ENCODE peak calls at places on chromosomes 5 and 9, in eight cellular contexts. Y is right cardiac atrium; T is neural progenitor cell; N is breast epithelium; U is uterus; Z is left ventricle myocardium inferior; L is CD4-positive, alpha-beta memory T cell; X is left lung. Q is an unnamed sample.

GRCh38 chr5:88727705-88728313 is 155.2 kb downstream of the MEF2C start:
- DNase-seq in U (no peak), Y (no peak), L (no peak), X (no peak), N (no peak), T (peak; percentile 39), Z (no peak), Q (no peak)

GRCh38 chr5:50406874-50407273 is 34.2 kb downstream of the EMB start:
- DNase-seq in L (no peak), U (no peak), Z (no peak), N (no peak), Y (no peak), X (no peak), T (no peak), Q (no peak)

GRCh38 chr9:110476251-110476650 is 103.3 kb downstream of the SVEP1 start:
- DNase-seq in T (peak; percentile 41), N (no peak), X (no peak), Z (no peak), U (no peak), Y (no peak), L (no peak), Q (no peak)

GRCh38 chr9:112487008-112487798 is 576 bp downstream of the KIAA1958 start:
- DNase-seq in L (peak; percentile 35), T (peak; percentile 87), U (peak; percentile 53), X (peak; percentile 92), Y (peak; percentile 83), N (peak; percentile 64), Z (peak; percentile 60), Q (peak; percentile 58)

GRCh38 chr5:8828596-8829321 is 717.1 kb downstream of the SEMA5A start:
- DNase-seq in X (no peak), Z (no peak), L (no peak), U (no peak), T (no peak), Y (no peak), N (no peak), Q (no peak)

GRCh38 chr5:177220576-177220975 is 82.9 kb downstream of the RAB24 start:
- DNase-seq in N (no peak), U (no peak), T (no peak), X (no peak), L (no peak), Z (no peak), Y (no peak), Q (no peak)

GRCh38 chr9:71249729-71250317 is 128.4 kb upstream of the TRPM3 start:
- DNase-seq in T (peak; percentile 82), X (no peak), N (no peak), Z (no peak), Y (no peak), U (no peak), L (no peak), Q (no peak)

GRCh38 chr9:26524225-26524624 is 368.4 kb downstream of the CAAP1 start:
- DNase-seq in N (no peak), Z (no peak), Y (no peak), X (no peak), T (no peak), U (peak; percentile 53), L (no peak), Q (no peak)

GRCh38 chr9:81559197-81559596 is 130.2 kb downstream of the TLE1 start:
- DNase-seq in U (no peak), Y (no peak), T (no peak), N (no peak), Z (no peak), L (no peak), X (no peak), Q (no peak)

GRCh38 chr9:89562186-89562814 is 42.5 kb upstream of the GADD45G start:
- DNase-seq in L (no peak), T (no peak), N (no peak), Y (no peak), X (no peak), U (no peak), Z (no peak), Q (no peak)

GRCh38 chr5:90590-91547 is 1.1 kb upstream of the PLEKHG4B start:
- DNase-seq in Z (no peak), U (no peak), Y (no peak), N (no peak), T (no peak), X (no peak), L (no peak), Q (no peak)

GRCh38 chr5:35538198-35538931 is 79.3 kb upstream of the SPEF2 start:
- DNase-seq in X (no peak), U (no peak), Z (no peak), Y (no peak), N (no peak), L (no peak), T (no peak), Q (no peak)

GRCh38 chr5:157971466-157972324 is 112.8 kb upstream of the CLINT1 start:
- DNase-seq in L (no peak), T (peak; percentile 82), N (no peak), X (no peak), Z (peak; percentile 21), U (peak; percentile 39), Y (peak; percentile 65), Q (no peak)

GRCh38 chr9:125119643-125120286 is 23.6 kb downstream of the SCAI start:
- DNase-seq in Y (no peak), U (no peak), L (no peak), Z (no peak), T (no peak), N (no peak), X (no peak), Q (no peak)

GRCh38 chr5:759111-759741 is 25.3 kb downstream of the ZDHHC11B start:
- DNase-seq in N (peak; percentile 85), Z (peak; percentile 76), T (peak; percentile 43), U (no peak), L (peak; percentile 88), X (peak; percentile 83), Y (peak; percentile 94), Q (peak; percentile 76)

GRCh38 chr9:118975736-118976135 is 393.5 kb downstream of the BRINP1 start:
- DNase-seq in L (no peak), X (no peak), T (no peak), Z (no peak), Y (no peak), N (no peak), U (no peak), Q (no peak)

GRCh38 chr5:14155075-14155474 is 11.9 kb downstream of the TRIO start:
- DNase-seq in L (no peak), T (no peak), X (no peak), N (no peak), Y (no peak), Z (no peak), U (no peak), Q (no peak)

GRCh38 chr5:154740483-154740882 is 14.7 kb upstream of the LARP1 start:
- DNase-seq in T (peak; percentile 52), L (no peak), X (no peak), N (no peak), Y (peak; percentile 90), Z (peak; percentile 72), U (peak; percentile 32), Q (peak; percentile 78)

GRCh38 chr5:40165789-40166728 is 513.7 kb upstream of the PTGER4 start:
- DNase-seq in U (no peak), X (no peak), Z (no peak), N (no peak), L (peak; percentile 15), T (peak; percentile 3), Y (no peak), Q (no peak)

GRCh38 chr5:73370620-73371583 is 77.7 kb downstream of the FOXD1 start:
- DNase-seq in T (no peak), U (no peak), L (no peak), X (no peak), Z (no peak), Y (no peak), N (no peak), Q (no peak)

GRCh38 chr5:56522972-56523371 is 289.8 kb upstream of the ANKRD55 start:
- DNase-seq in L (no peak), Z (no peak), U (peak; percentile 58), N (no peak), Y (peak; percentile 62), T (no peak), X (no peak), Q (peak; percentile 56)

GRCh38 chr5:168076561-168076991 is 214.9 kb upstream of the WWC1 start:
- DNase-seq in U (no peak), N (no peak), L (no peak), T (peak; percentile 73), Z (peak; percentile 35), Y (peak; percentile 49), X (no peak), Q (peak; percentile 23)

GRCh38 chr9:128124873-128125574 is 2.5 kb downstream of the PTGES2 start:
- DNase-seq in Z (peak; percentile 59), T (peak; percentile 76), U (no peak), Y (peak; percentile 87), X (peak; percentile 89), L (no peak), N (no peak), Q (peak; percentile 65)

GRCh38 chr5:173800340-173800739 is 87.8 kb upstream of the CPEB4 start:
- DNase-seq in T (no peak), N (no peak), U (no peak), L (no peak), Y (no peak), Z (no peak), X (no peak), Q (no peak)

GRCh38 chr9:4228606-4229005 is 71.3 kb downstream of the GLIS3 start:
- DNase-seq in N (no peak), T (no peak), Z (no peak), L (no peak), U (no peak), X (no peak), Y (no peak), Q (no peak)

GRCh38 chr9:14222149-14222835 is 91.6 kb downstream of the NFIB start:
- DNase-seq in Y (no peak), U (no peak), N (no peak), T (no peak), L (no peak), Z (no peak), X (no peak), Q (no peak)
- H3K4me1 ChIP-seq in Y (peaks cover 16% of the 10 kb centered on the region), U (no peaks in the 10 kb centered on the region), N (no peaks in the 10 kb centered on the region), T (no peaks in the 10 kb centered on the region), L (no peaks in the 10 kb centered on the region), Z (peaks cover 81% of the 10 kb centered on the region), X (peaks cover 18% of the 10 kb centered on the region), Q (peaks cover 52% of the 10 kb centered on the region)

GRCh38 chr9:121272401-121272948 is 4.5 kb downstream of the GSN start:
- DNase-seq in Y (no peak), T (no peak), U (no peak), X (no peak), L (no peak), N (no peak), Z (no peak), Q (no peak)
- H3K4me3 ChIP-seq in Y (no peak overlapping the region), T (no peak overlapping the region), U (no peak overlapping the region), X (no peak overlapping the region), L (no peak overlapping the region), N (no peak overlapping the region), Z (peak overlapping the region; percentile 86), Q (peak overlapping the region; percentile 36)

DNA sequence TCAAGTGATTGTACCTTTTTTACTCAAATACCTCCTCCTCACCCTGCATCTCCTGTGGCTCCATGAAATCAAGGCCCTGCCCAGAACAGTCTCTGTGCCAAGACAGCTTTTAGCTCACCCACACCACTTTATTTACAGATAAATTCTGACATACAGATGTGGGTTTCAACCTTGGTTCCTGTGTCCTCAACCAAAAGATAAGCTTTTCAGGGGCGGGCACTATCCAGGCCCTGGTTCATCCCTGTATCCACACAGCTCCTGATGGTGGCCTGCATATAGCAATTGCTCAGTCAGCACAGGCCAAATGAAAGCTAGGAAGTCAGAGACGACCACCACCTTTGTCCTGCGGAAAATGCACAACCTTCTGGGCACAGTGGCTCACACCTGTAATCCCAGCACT is 8.3 kb downstream of the SHB start:
- DNase-seq in T (no peak), Z (no peak), Y (no peak), L (no peak), X (no peak), U (no peak), N (no peak), Q (no peak)
- H3K27ac ChIP-seq in T (no peak overlapping the region), Z (peak overlapping the region; percentile 100), Y (peak overlapping the region; percentile 30), L (no peak overlapping the region), X (no peak overlapping the region), U (no peak overlapping the region), N (no peak overlapping the region), Q (no peak overlapping the region)

GRCh38 chr5:42715791-42716190 is 40.8 kb upstream of the CCDC152 start:
- DNase-seq in N (no peak), L (no peak), X (no peak), T (no peak), Z (no peak), Y (no peak), U (no peak), Q (no peak)
- H3K4me1 ChIP-seq in N (no peaks in the 10 kb centered on the region), L (peaks cover 26% of the 10 kb centered on the region), X (no peaks in the 10 kb centered on the region), T (no peaks in the 10 kb centered on the region), Z (no peaks in the 10 kb centered on the region), Y (no peaks in the 10 kb centered on the region), U (no peaks in the 10 kb centered on the region), Q (no peaks in the 10 kb centered on the region)

Q was measured in psoas muscle.